ENCODE peak calls at places on chromosomes 12 and 14, in nine cellular contexts. L, W, P, S, O, J, E, K and H are unnamed samples.

GRCh38 chr12:18462437-18462836 is 201.1 kb downstream of the PIK3C2G start:
- DNase-seq in W (no peak), L (no peak), S (no peak), K (no peak), J (peak; percentile 95), P (no peak), O (no peak), E (no peak), H (peak; percentile 65)

GRCh38 chr12:129762436-129762835 is 141.4 kb downstream of the TMEM132D start:
- DNase-seq in K (no peak), L (no peak), E (no peak), S (no peak), P (no peak), W (no peak), J (no peak), O (no peak), H (no peak)

GRCh38 chr14:65560340-65561027 is 148.0 kb downstream of the FUT8 start:
- DNase-seq in L (no peak), K (no peak), P (no peak), S (no peak), E (no peak), W (no peak), J (peak; percentile 36), O (no peak), H (no peak)

GRCh38 chr12:123752046-123752445 is 10.1 kb upstream of the DNAH10 start:
- DNase-seq in P (no peak), W (no peak), J (no peak), O (no peak), L (no peak), S (no peak), K (no peak), E (no peak), H (no peak)

GRCh38 chr12:121800694-121801600 is 2.9 kb upstream of the SETD1B start:
- DNase-seq in L (peak; percentile 73), J (peak; percentile 82), K (peak; percentile 81), S (peak; percentile 64), W (no peak), P (peak; percentile 91), E (peak; percentile 57), O (peak; percentile 59), H (peak; percentile 77)

GRCh38 chr14:101947577-101947903 is 16.8 kb upstream of the DYNC1H1 start:
- DNase-seq in L (no peak), P (no peak), W (no peak), O (no peak), K (peak; percentile 31), J (no peak), S (no peak), E (no peak), H (no peak)

GRCh38 chr14:85531594-85532391 is 1.8 kb downstream of the FLRT2 start:
- DNase-seq in S (peak; percentile 65), L (peak; percentile 51), W (no peak), P (peak; percentile 70), O (peak; percentile 55), J (peak; percentile 85), E (peak; percentile 33), K (no peak), H (peak; percentile 90)

GRCh38 chr12:28998662-28999120 is 150.4 kb upstream of the FAR2 start:
- DNase-seq in P (no peak), E (no peak), J (peak; percentile 89), O (no peak), W (no peak), L (no peak), K (peak; percentile 31), S (no peak), H (no peak)

GRCh38 chr12:117155278-117156060 is 34.8 kb downstream of the FBXO21 start:
- DNase-seq in S (no peak), L (peak; percentile 77), K (peak; percentile 89), P (peak; percentile 68), W (no peak), O (peak; percentile 82), E (peak; percentile 38), J (peak; percentile 36), H (peak; percentile 22)

GRCh38 chr12:13095266-13095995 is 8.0 kb downstream of the GSG1 start:
- DNase-seq in P (no peak), W (no peak), E (no peak), J (no peak), L (no peak), K (no peak), S (no peak), O (no peak), H (no peak)

GRCh38 chr14:99011385-99011784 is 260.6 kb downstream of the BCL11B start:
- DNase-seq in J (no peak), L (no peak), K (no peak), P (no peak), S (no peak), W (no peak), E (no peak), O (no peak), H (no peak)

GRCh38 chr12:55741978-55742377 is 944 bp upstream of the GDF11 start:
- DNase-seq in O (no peak), W (no peak), L (no peak), K (no peak), P (no peak), E (no peak), J (no peak), S (no peak), H (no peak)

GRCh38 chr14:36096090-36096489 is 80.4 kb downstream of the PTCSC3 start:
- DNase-seq in J (peak; percentile 78), E (no peak), S (no peak), P (no peak), K (no peak), L (no peak), O (no peak), W (no peak), H (no peak)
- TF ChIP-seq CTCF in J (no peak), E (no peak), S (no peak), P (no peak), K (no peak), L (no peak), O (no peak), W (no peak), H (no peak)

GRCh38 chr14:92600318-92601053 is 86.9 kb downstream of the RIN3 start:
- DNase-seq in P (no peak), K (peak; percentile 38), S (no peak), L (no peak), O (no peak), E (no peak), J (peak; percentile 92), W (no peak), H (peak; percentile 89)
- TF ChIP-seq CTCF in P (no peak), K (no peak), S (no peak), L (no peak), O (no peak), E (no peak), J (peak; percentile 7), W (no peak), H (peak; percentile 71)

DNA sequence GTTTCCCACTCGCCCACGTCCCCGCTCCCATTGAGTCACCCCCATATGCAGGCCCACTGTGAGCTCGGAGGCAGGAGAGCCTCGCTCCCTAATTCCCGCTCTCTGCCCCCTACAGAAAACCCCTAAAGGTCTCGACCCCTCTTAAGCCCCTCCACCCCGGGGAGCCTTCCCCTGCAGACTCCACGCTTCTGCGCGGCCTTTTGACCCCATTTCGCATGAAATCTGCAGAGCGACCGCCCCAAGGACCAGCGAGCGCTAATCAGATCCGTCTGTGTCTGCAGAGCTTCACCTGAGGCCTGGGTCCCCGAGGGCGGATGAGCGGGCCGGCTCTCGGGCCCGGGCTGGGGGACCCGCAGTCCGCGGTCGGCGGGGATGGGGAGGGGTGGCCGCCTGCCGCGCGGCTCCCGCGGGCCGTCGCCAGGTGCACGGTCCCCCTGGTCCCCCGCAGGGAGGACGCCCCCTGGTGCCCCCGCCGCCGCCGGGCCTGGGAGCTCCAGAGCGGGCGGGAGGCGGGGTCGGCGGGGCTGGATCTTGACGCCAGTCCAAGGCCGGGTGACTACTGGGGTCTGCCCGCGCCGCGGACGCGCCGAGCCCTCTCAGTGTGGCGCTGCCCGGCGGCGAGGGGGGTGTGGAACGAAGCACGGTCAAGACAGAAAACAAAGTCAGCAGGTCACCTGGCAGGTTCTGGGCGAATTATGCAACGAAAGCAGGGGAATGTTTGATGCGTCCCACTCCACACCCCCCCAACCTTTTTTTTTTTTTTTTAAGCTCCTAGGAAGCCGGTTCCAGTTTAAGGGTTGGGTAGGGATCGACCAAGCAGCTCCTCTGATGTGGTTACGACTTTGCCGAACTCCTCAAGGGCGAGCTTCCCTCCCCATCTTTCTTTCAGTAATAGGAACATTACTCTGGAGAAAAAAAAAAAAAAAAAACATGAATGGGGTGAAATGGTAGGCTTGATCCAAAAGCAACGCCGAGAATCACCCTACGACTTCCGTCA is 9.9 kb downstream of the BMP4 start:
- DNase-seq in K (no peak), S (no peak), L (no peak), E (no peak), O (peak; percentile 85), W (no peak), J (no peak), P (no peak), H (no peak)
- TF ChIP-seq CTCF in K (no peak), S (no peak), L (no peak), E (no peak), O (no peak), W (no peak), J (no peak), P (no peak), H (no peak)

DNA sequence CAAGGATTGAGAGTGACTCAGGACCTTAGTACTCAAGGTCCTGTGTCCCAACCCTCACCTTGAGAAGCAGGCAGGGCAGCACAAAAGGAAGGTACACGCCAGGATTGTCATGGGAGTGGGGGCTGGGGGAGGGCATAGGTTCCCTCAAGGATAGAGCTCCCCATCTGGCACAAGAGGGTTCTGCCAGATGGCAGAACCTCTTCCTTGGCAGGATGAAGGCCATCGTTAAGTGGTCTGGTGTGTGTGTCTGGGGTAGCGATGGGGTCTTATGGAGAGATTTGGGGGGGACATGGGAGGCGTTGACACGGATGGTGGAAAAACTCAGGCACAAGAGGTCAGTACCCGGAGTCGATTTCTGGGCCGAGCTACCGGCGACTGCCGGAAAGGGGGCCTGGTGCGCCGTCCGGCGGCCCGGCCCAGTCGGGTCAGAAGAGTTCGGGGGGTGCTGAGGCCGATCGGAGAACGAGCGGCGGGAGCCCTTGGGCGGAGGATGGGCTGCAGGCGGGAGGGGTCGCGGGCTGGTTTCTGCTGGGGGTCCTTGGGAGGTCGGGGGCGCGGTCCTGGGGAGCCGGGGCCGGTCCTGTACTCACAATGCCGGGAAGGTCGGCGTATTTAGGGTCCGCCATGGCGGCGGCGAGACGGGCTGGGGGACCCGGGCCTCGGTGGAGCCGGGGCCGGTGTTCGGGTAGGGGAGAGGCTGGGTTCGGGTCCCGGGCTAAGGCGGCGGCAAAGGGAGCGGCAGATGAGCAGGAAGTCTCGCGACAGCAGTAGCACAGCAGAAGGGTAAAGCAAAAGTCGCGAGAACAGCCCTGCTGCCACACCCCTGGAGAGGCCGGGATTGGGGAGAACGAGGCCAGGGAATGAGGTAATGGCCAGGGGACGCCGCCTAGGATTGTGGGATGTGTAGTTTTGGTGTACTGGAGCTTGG is at the start of gene DCTN2:
- DNase-seq in K (peak; percentile 98), O (peak; percentile 90), W (peak; percentile 92), J (peak; percentile 96), S (peak; percentile 94), P (peak; percentile 95), L (peak; percentile 97), E (peak; percentile 86), H (peak; percentile 97)
- TF ChIP-seq CTCF in K (no peak), O (no peak), W (peak; percentile 30), J (no peak), S (no peak), P (peak; percentile 4), L (no peak), E (peak; percentile 18), H (peak; percentile 35)